ENCODE peak calls at places on chromosome 13, in five cellular contexts. P is colonic mucosa, L is psoas muscle, V is RPMI7951, H is vagina. Y is an unnamed sample.
A peak's percentile ranks its signal among the peaks of the same experiment; 100 is the strongest.

GRCh38 chr13:21458457-21458815 is 667 bp downstream of the ZDHHC20 start:
- DNase-seq in L (peak; percentile 56), V (no peak), P (peak; percentile 76), H (no peak), Y (no peak)

GRCh38 chr13:104327217-104327616 is 1261.0 kb upstream of the SLC10A2 start:
- DNase-seq in P (no peak), H (no peak), V (no peak), L (no peak), Y (no peak)

GRCh38 chr13:51044023-51044665 is 66.9 kb downstream of the C13orf42 start:
- DNase-seq in H (no peak), L (no peak), P (no peak), V (no peak), Y (no peak)

GRCh38 chr13:55572408-55572807 is 1568.3 kb upstream of the PRR20A start:
- DNase-seq in V (no peak), P (no peak), L (no peak), H (no peak), Y (no peak)

GRCh38 chr13:32905063-32905863 is 111.0 kb upstream of the KL start:
- DNase-seq in L (no peak), P (no peak), V (peak; percentile 58), H (no peak), Y (no peak)

GRCh38 chr13:53622431-53622830 is 593.8 kb downstream of the OLFM4 start:
- DNase-seq in V (no peak), L (no peak), H (no peak), P (no peak), Y (no peak)

GRCh38 chr13:93603043-93603442 is 376.4 kb downstream of the GPC6 start:
- DNase-seq in V (peak; percentile 31), L (no peak), H (no peak), P (no peak), Y (peak; percentile 87)

GRCh38 chr13:39531646-39532045 is 71.3 kb downstream of the LHFPL6 start:
- DNase-seq in P (no peak), H (no peak), L (no peak), V (peak; percentile 14), Y (no peak)

GRCh38 chr13:49791753-49792549 is 531 bp downstream of the KPNA3 start:
- DNase-seq in L (no peak), P (peak; percentile 58), H (no peak), V (peak; percentile 34), Y (no peak)

GRCh38 chr13:52642131-52642530 is at the start of gene HNRNPA1L2:
- DNase-seq in H (no peak), P (no peak), V (no peak), L (no peak), Y (no peak)

Y was measured in AG09309.